ENCODE peak calls at places on chromosomes 1 and 21, in six cellular contexts. One of them, this sample, is unnamed.
A peak's percentile ranks its signal among the peaks of the same experiment; 100 is the strongest.

GRCh38 chr1:62437273-62437945 is 560 bp downstream of the USP1 start:
- DNase-seq in neuronal stem cell: peak; percentile 18
- DNase-seq in H9: no peak
- DNase-seq in IMR-90: no peak
- DNase-seq in mesenchymal stem cell: peak; percentile 33
- DNase-seq in H1: no peak
- DNase-seq in this sample: peak; percentile 31

GRCh38 chr1:9128520-9129371 is at the start of gene GPR157:
- DNase-seq in neuronal stem cell: peak; percentile 83
- DNase-seq in H9: peak; percentile 90
- DNase-seq in IMR-90: peak; percentile 61
- DNase-seq in mesenchymal stem cell: peak; percentile 74
- DNase-seq in H1: peak; percentile 33
- DNase-seq in this sample: peak; percentile 73

GRCh38 chr1:110254604-110255003 is 44.5 kb downstream of the KCNC4 start:
- DNase-seq in neuronal stem cell: no peak
- DNase-seq in H9: peak; percentile 30
- DNase-seq in IMR-90: no peak
- DNase-seq in mesenchymal stem cell: no peak
- DNase-seq in H1: no peak
- DNase-seq in this sample: no peak

GRCh38 chr1:37265786-37266667 is 208.4 kb upstream of the ZC3H12A start:
- DNase-seq in neuronal stem cell: no peak
- DNase-seq in H9: no peak
- DNase-seq in IMR-90: no peak
- DNase-seq in mesenchymal stem cell: no peak
- DNase-seq in H1: no peak
- DNase-seq in this sample: no peak

GRCh38 chr21:17572431-17572830 is 40.3 kb downstream of the BTG3 start:
- DNase-seq in neuronal stem cell: no peak
- DNase-seq in H9: no peak
- DNase-seq in IMR-90: no peak
- DNase-seq in mesenchymal stem cell: no peak
- DNase-seq in H1: no peak
- DNase-seq in this sample: no peak

GRCh38 chr1:36856126-36856525 is 178.2 kb downstream of the GRIK3 start:
- DNase-seq in neuronal stem cell: no peak
- DNase-seq in H9: peak; percentile 39
- DNase-seq in IMR-90: no peak
- DNase-seq in mesenchymal stem cell: no peak
- DNase-seq in H1: peak; percentile 21
- DNase-seq in this sample: peak; percentile 33

GRCh38 chr1:114105401-114105979 is 48.2 kb downstream of the SYT6 start:
- DNase-seq in neuronal stem cell: no peak
- DNase-seq in H9: no peak
- DNase-seq in IMR-90: no peak
- DNase-seq in mesenchymal stem cell: no peak
- DNase-seq in H1: no peak
- DNase-seq in this sample: peak; percentile 19

GRCh38 chr21:35509004-35509704 is 460.1 kb upstream of the RUNX1 start:
- DNase-seq in neuronal stem cell: no peak
- DNase-seq in H9: no peak
- DNase-seq in IMR-90: no peak
- DNase-seq in mesenchymal stem cell: peak; percentile 30
- DNase-seq in H1: no peak
- DNase-seq in this sample: no peak

GRCh38 chr1:63173161-63173560 is 149.2 kb upstream of the FOXD3 start:
- DNase-seq in neuronal stem cell: no peak
- DNase-seq in H9: no peak
- DNase-seq in IMR-90: no peak
- DNase-seq in mesenchymal stem cell: no peak
- DNase-seq in H1: no peak
- DNase-seq in this sample: peak; percentile 20

GRCh38 chr1:212797681-212798080 is 6.0 kb downstream of the TATDN3 start:
- DNase-seq in neuronal stem cell: no peak
- DNase-seq in H9: no peak
- DNase-seq in IMR-90: peak; percentile 21
- DNase-seq in mesenchymal stem cell: no peak
- DNase-seq in H1: no peak
- DNase-seq in this sample: no peak

GRCh38 chr1:91427741-91428140 is 23.1 kb upstream of the HFM1 start:
- DNase-seq in neuronal stem cell: no peak
- DNase-seq in H9: peak; percentile 56
- DNase-seq in IMR-90: no peak
- DNase-seq in mesenchymal stem cell: no peak
- DNase-seq in H1: no peak
- DNase-seq in this sample: no peak

GRCh38 chr1:24745711-24746582 is 700 bp downstream of the CLIC4 start:
- DNase-seq in neuronal stem cell: no peak
- DNase-seq in H9: no peak
- DNase-seq in IMR-90: peak; percentile 66
- DNase-seq in mesenchymal stem cell: peak; percentile 88
- DNase-seq in H1: no peak
- DNase-seq in this sample: peak; percentile 83

GRCh38 chr1:164858233-164858632 is 299.2 kb downstream of the PBX1 start:
- DNase-seq in neuronal stem cell: no peak
- DNase-seq in H9: no peak
- DNase-seq in IMR-90: no peak
- DNase-seq in mesenchymal stem cell: no peak
- DNase-seq in H1: no peak
- DNase-seq in this sample: peak; percentile 53

GRCh38 chr1:24896596-24897262 is 33.3 kb downstream of the RUNX3 start:
- DNase-seq in neuronal stem cell: no peak
- DNase-seq in H9: no peak
- DNase-seq in IMR-90: no peak
- DNase-seq in mesenchymal stem cell: no peak
- DNase-seq in H1: no peak
- DNase-seq in this sample: no peak

DNA sequence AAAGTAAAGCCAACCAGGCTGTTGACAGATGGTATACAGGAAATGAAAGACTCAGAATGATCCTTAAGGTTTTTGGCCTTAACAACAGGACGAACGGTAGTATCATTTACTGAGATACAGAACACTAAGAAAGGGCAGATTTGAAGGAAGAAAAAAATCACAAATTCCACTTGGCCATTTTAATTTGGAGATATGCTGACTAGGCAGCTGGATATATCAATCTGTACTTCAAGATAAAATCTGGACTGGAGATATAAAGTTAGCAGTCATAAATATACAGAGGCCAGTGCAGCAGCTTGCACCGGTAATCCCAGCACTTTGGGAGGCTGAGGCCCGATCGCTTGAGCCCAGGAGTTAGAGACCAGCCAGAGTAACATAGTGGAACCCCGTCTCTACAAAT is 1.3 kb downstream of the NVL start:
- DNase-seq in neuronal stem cell: no peak
- DNase-seq in H9: no peak
- DNase-seq in IMR-90: no peak
- DNase-seq in mesenchymal stem cell: no peak
- DNase-seq in H1: no peak
- DNase-seq in this sample: no peak
- H3K4ac ChIP-seq in neuronal stem cell: no peak overlapping the region
- H3K4ac ChIP-seq in H9: no peak overlapping the region
- H3K4ac ChIP-seq in IMR-90: no peak overlapping the region
- H3K4ac ChIP-seq in mesenchymal stem cell: no peak overlapping the region
- H3K4ac ChIP-seq in H1: no peak overlapping the region
- H3K4ac ChIP-seq in this sample: no peak overlapping the region

GRCh38 chr1:99850458-99850974 is 355 bp downstream of the AGL start:
- DNase-seq in neuronal stem cell: no peak
- DNase-seq in H9: no peak
- DNase-seq in IMR-90: no peak
- DNase-seq in mesenchymal stem cell: no peak
- DNase-seq in H1: no peak
- DNase-seq in this sample: no peak

GRCh38 chr1:99851850-99852454 is 1.8 kb downstream of the AGL start:
- DNase-seq in neuronal stem cell: no peak
- DNase-seq in H9: no peak
- DNase-seq in IMR-90: no peak
- DNase-seq in mesenchymal stem cell: no peak
- DNase-seq in H1: no peak
- DNase-seq in this sample: no peak

GRCh38 chr1:99849744-99850457 is at the start of gene AGL:
- DNase-seq in neuronal stem cell: peak; percentile 78
- DNase-seq in H9: peak; percentile 91
- DNase-seq in IMR-90: peak; percentile 61
- DNase-seq in mesenchymal stem cell: peak; percentile 84
- DNase-seq in H1: peak; percentile 64
- DNase-seq in this sample: peak; percentile 93

GRCh38 chr1:99849413-99849743 is 783 bp upstream of the AGL start:
- DNase-seq in neuronal stem cell: no peak
- DNase-seq in H9: no peak
- DNase-seq in IMR-90: no peak
- DNase-seq in mesenchymal stem cell: no peak
- DNase-seq in H1: no peak
- DNase-seq in this sample: no peak

DNA sequence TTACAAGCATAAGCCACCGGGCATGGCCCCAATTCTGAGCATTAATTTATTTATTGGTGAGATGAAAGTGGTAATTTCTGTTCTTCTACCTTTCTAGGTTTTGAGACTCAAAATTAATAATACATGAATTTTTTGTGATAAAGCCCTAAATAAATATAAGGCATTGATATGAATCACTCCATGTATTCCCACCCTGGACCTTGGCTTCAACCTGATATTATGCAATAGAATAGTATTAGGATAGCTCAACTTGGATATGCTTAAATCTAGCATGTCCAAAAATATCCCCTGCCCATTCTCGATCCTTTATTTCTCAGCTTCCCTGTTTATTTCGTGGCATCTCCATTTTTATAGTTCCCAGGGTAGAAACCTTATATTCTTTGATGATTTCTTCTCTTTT is 2.5 kb downstream of the AGL start:
- DNase-seq in neuronal stem cell: no peak
- DNase-seq in H9: no peak
- DNase-seq in IMR-90: no peak
- DNase-seq in mesenchymal stem cell: no peak
- DNase-seq in H1: no peak
- DNase-seq in this sample: no peak
- H3K27ac ChIP-seq in neuronal stem cell: no peak overlapping the region
- H3K27ac ChIP-seq in H9: no peak overlapping the region
- H3K27ac ChIP-seq in IMR-90: no peak overlapping the region
- H3K27ac ChIP-seq in mesenchymal stem cell: no peak overlapping the region
- H3K27ac ChIP-seq in H1: no peak overlapping the region
- H3K27ac ChIP-seq in this sample: no peak overlapping the region

GRCh38 chr1:92926873-92927272 is 34.4 kb downstream of the DIPK1A start:
- DNase-seq in neuronal stem cell: no peak
- DNase-seq in H9: no peak
- DNase-seq in IMR-90: no peak
- DNase-seq in mesenchymal stem cell: no peak
- DNase-seq in H1: no peak
- DNase-seq in this sample: no peak

GRCh38 chr1:92923664-92924063 is 37.6 kb downstream of the DIPK1A start:
- DNase-seq in neuronal stem cell: no peak
- DNase-seq in H9: no peak
- DNase-seq in IMR-90: no peak
- DNase-seq in mesenchymal stem cell: peak; percentile 37
- DNase-seq in H1: no peak
- DNase-seq in this sample: no peak

GRCh38 chr1:92921031-92922023 is 39.9 kb downstream of the DIPK1A start:
- DNase-seq in neuronal stem cell: no peak
- DNase-seq in H9: no peak
- DNase-seq in IMR-90: no peak
- DNase-seq in mesenchymal stem cell: no peak
- DNase-seq in H1: no peak
- DNase-seq in this sample: no peak

GRCh38 chr1:92922378-92923035 is 38.8 kb downstream of the DIPK1A start:
- DNase-seq in neuronal stem cell: no peak
- DNase-seq in H9: no peak
- DNase-seq in IMR-90: no peak
- DNase-seq in mesenchymal stem cell: no peak
- DNase-seq in H1: no peak
- DNase-seq in this sample: no peak

GRCh38 chr1:92924501-92924900 is 36.8 kb downstream of the DIPK1A start:
- DNase-seq in neuronal stem cell: no peak
- DNase-seq in H9: no peak
- DNase-seq in IMR-90: no peak
- DNase-seq in mesenchymal stem cell: peak; percentile 37
- DNase-seq in H1: no peak
- DNase-seq in this sample: peak; percentile 47
- H3K23ac ChIP-seq in neuronal stem cell: no peak overlapping the region
- H3K23ac ChIP-seq in H9: no peak overlapping the region
- H3K23ac ChIP-seq in IMR-90: peak overlapping the region; percentile 8
- H3K23ac ChIP-seq in mesenchymal stem cell: no peak overlapping the region
- H3K23ac ChIP-seq in H1: no peak overlapping the region
- H3K23ac ChIP-seq in this sample: no peak overlapping the region

GRCh38 chr1:25903986-25904385 is 2.2 kb downstream of the STMN1 start:
- DNase-seq in neuronal stem cell: no peak
- DNase-seq in H9: no peak
- DNase-seq in IMR-90: no peak
- DNase-seq in mesenchymal stem cell: no peak
- DNase-seq in H1: no peak
- DNase-seq in this sample: no peak

GRCh38 chr1:25907473-25908058 is 1.3 kb upstream of the STMN1 start:
- DNase-seq in neuronal stem cell: no peak
- DNase-seq in H9: no peak
- DNase-seq in IMR-90: no peak
- DNase-seq in mesenchymal stem cell: no peak
- DNase-seq in H1: no peak
- DNase-seq in this sample: no peak

GRCh38 chr1:25904942-25905679 is 1.1 kb downstream of the STMN1 start:
- DNase-seq in neuronal stem cell: peak; percentile 95
- DNase-seq in H9: peak; percentile 92
- DNase-seq in IMR-90: peak; percentile 88
- DNase-seq in mesenchymal stem cell: peak; percentile 91
- DNase-seq in H1: peak; percentile 73
- DNase-seq in this sample: peak; percentile 96

GRCh38 chr1:25906644-25907300 is 553 bp upstream of the STMN1 start:
- DNase-seq in neuronal stem cell: no peak
- DNase-seq in H9: peak; percentile 56
- DNase-seq in IMR-90: no peak
- DNase-seq in mesenchymal stem cell: no peak
- DNase-seq in H1: no peak
- DNase-seq in this sample: peak; percentile 53

DNA sequence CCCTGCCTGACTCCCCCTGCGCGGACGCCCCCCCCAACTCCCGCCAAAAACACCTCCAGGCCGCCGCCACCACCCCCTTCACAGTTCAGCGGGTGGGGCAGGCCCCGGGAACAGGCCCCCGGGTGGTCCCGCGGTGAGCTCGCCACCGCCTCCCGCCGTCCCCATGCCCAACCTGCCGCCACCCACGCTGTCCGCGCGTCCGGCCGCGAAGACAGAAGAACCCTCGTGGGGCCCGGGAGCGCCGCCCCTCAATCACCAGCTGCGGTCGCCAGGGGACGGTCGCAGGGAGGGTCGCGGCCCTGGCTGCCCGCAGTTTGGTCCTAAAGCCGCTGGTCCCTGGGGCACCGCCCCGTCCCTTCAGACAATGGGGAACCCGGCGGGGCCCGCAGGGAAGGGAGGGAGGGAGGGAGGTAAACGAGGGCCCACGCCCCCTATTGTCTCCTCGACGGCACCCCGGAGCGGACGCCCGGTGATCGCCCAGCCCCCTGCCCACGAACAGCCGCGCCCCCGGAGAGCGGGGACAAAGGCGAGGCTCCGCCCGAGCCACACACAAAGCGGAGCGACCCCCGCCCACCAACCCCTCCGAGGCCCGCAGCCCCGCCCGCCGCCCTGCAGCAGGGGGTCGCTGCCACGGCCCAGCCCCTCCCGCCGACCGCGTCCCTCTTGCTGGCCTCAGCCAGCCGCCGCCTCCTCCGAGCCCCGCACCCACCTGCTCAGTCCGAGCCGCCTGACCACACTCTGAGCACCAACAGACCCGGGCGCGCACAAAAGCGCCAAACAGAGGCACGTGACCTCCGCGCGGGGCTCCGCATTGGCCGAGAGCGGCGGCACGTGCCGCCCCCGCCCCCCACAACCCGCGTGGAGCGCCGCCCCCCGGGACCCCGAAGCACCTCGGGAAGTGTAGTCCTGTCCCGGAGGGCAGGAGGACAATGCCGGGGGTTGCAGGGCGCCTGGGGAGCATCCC is at the start of gene STMN1:
- DNase-seq in neuronal stem cell: peak; percentile 97
- DNase-seq in H9: peak; percentile 98
- DNase-seq in IMR-90: peak; percentile 89
- DNase-seq in mesenchymal stem cell: peak; percentile 88
- DNase-seq in H1: peak; percentile 94
- DNase-seq in this sample: peak; percentile 99
- H3K4ac ChIP-seq in neuronal stem cell: peak within 1 kb of the TSS; percentile 93
- H3K4ac ChIP-seq in H9: no peak within 1 kb of the TSS
- H3K4ac ChIP-seq in IMR-90: peak within 1 kb of the TSS; percentile 88
- H3K4ac ChIP-seq in mesenchymal stem cell: peak within 1 kb of the TSS; percentile 73
- H3K4ac ChIP-seq in H1: peak within 1 kb of the TSS; percentile 61
- H3K4ac ChIP-seq in this sample: peak within 1 kb of the TSS; percentile 66

This sample was measured in mesendoderm.